ENCODE peak calls at places on chromosome 22, in seven cellular contexts. P is MCF 10A, Y is fibroblast of lung, H is AG04450, Q is fibroblast of pulmonary artery, U is right lobe of liver, Z is brain microvascular endothelial cell. V is an unnamed sample.
A peak's percentile ranks its signal among the peaks of the same experiment; 100 is the strongest.

GRCh38 chr22:35205141-35205775 is 52.0 kb upstream of the HMGXB4 start:
- DNase-seq in P (no peak), Y (no peak), H (no peak), Q (no peak), U (no peak), Z (no peak), V (no peak)

GRCh38 chr22:35597692-35598395 is 19.3 kb downstream of the MB start:
- DNase-seq in P (no peak), Y (no peak), H (no peak), Q (no peak), U (no peak), Z (no peak), V (no peak)

GRCh38 chr22:35783943-35784614 is 66.4 kb downstream of the APOL5 start:
- DNase-seq in P (peak; percentile 80), Y (no peak), H (no peak), Q (no peak), U (no peak), Z (peak; percentile 56), V (peak; percentile 29)

GRCh38 chr22:31286360-31287255 is 5.7 kb downstream of the PIK3IP1 start:
- DNase-seq in P (no peak), Y (no peak), H (no peak), Q (no peak), U (no peak), Z (no peak), V (no peak)

GRCh38 chr22:20425821-20426615 is 11.6 kb downstream of the SCARF2 start:
- DNase-seq in P (peak; percentile 55), Y (no peak), H (no peak), Q (no peak), U (no peak), Z (no peak), V (no peak)

GRCh38 chr22:35376728-35377472 is 4.0 kb upstream of the HMOX1 start:
- DNase-seq in P (peak; percentile 98), Y (peak; percentile 99), H (peak; percentile 97), Q (peak; percentile 100), U (peak; percentile 87), Z (peak; percentile 96), V (peak; percentile 99)

GRCh38 chr22:17083255-17083654 is 1.5 kb upstream of the IL17RA start:
- DNase-seq in P (no peak), Y (no peak), H (no peak), Q (no peak), U (no peak), Z (no peak), V (no peak)

GRCh38 chr22:20533095-20533878 is 25.9 kb downstream of the MED15 start:
- DNase-seq in P (no peak), Y (no peak), H (no peak), Q (no peak), U (no peak), Z (no peak), V (no peak)

GRCh38 chr22:29267462-29267857 is 321 bp downstream of the RHBDD3 start:
- DNase-seq in P (no peak), Y (no peak), H (no peak), Q (no peak), U (no peak), Z (no peak), V (no peak)

GRCh38 chr22:29733362-29734322 is 13.8 kb downstream of the CABP7 start:
- DNase-seq in P (peak; percentile 27), Y (peak; percentile 8), H (no peak), Q (no peak), U (no peak), Z (no peak), V (no peak)

GRCh38 chr22:30825711-30826505 is 131.2 kb downstream of the OSBP2 start:
- DNase-seq in P (no peak), Y (no peak), H (no peak), Q (no peak), U (no peak), Z (no peak), V (no peak)

GRCh38 chr22:46574993-46575914 is 37.8 kb upstream of the CELSR1 start:
- DNase-seq in P (peak; percentile 16), Y (no peak), H (no peak), Q (peak; percentile 10), U (peak; percentile 81), Z (no peak), V (no peak)

GRCh38 chr22:40819741-40820140 is 595 bp upstream of the SLC25A17 start:
- DNase-seq in P (peak; percentile 30), Y (peak; percentile 61), H (no peak), Q (peak; percentile 49), U (no peak), Z (no peak), V (peak; percentile 36)

GRCh38 chr22:30511109-30511508 is 5.6 kb upstream of the SEC14L4 start:
- DNase-seq in P (no peak), Y (no peak), H (no peak), Q (no peak), U (no peak), Z (no peak), V (no peak)

GRCh38 chr22:20401376-20402020 is 7.5 kb downstream of the ZNF74 start:
- DNase-seq in P (no peak), Y (no peak), H (no peak), Q (no peak), U (no peak), Z (no peak), V (no peak)

GRCh38 chr22:22855617-22856308 is 31.9 kb upstream of the IGLL5 start:
- DNase-seq in P (peak; percentile 34), Y (no peak), H (no peak), Q (peak; percentile 21), U (no peak), Z (no peak), V (peak; percentile 20)

GRCh38 chr22:43742551-43742950 is 69.6 kb downstream of the EFCAB6 start:
- DNase-seq in P (no peak), Y (no peak), H (no peak), Q (no peak), U (no peak), Z (no peak), V (no peak)

GRCh38 chr22:43743929-43744643 is 68.0 kb downstream of the EFCAB6 start:
- DNase-seq in P (no peak), Y (no peak), H (no peak), Q (no peak), U (no peak), Z (no peak), V (no peak)

GRCh38 chr22:43745783-43746356 is 66.2 kb downstream of the EFCAB6 start:
- DNase-seq in P (no peak), Y (no peak), H (no peak), Q (no peak), U (no peak), Z (no peak), V (no peak)

GRCh38 chr22:43740587-43741270 is 71.4 kb downstream of the EFCAB6 start:
- DNase-seq in P (no peak), Y (no peak), H (no peak), Q (no peak), U (no peak), Z (no peak), V (no peak)

GRCh38 chr22:43743131-43743530 is 69.0 kb downstream of the EFCAB6 start:
- DNase-seq in P (peak; percentile 5), Y (no peak), H (no peak), Q (no peak), U (no peak), Z (no peak), V (no peak)
- TF ChIP-seq CTCF in P (no peak), Y (no peak), H (no peak), Q (no peak), U (no peak), Z (peak; percentile 24), V (no peak)

DNA sequence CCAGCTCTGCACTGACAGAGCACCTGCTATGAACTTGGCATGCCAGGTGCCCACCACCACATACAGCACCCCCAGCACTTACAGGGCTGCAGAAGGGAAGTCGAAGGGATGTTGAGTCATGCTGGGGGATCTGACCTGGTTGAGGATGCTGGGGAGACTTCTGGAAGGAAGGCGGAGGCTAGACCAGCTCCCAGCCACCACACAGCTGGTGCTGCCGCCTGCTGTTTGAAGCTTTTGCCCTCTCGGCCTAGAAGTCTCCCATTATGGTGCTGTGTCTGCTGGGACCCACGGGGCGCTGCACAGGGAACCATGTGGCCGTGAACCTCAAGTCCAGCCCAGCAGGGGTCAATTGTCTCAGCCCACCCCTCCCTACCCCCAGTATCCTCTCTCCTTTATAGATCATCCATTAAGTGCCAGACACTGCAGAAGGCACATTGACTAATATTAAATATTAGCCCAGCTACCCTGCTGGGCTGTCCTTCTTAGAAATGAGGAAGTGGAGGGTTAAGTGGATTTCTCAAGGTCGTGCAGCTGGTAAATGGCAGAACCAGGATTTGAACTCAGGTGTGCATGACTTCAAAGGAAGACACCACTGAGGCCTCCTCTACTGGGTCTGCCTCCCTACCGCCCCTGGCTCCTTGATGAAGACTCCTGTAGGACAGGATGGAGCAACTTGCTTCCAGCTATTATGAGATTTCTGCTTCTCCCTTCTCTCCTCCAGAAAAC is 49.7 kb downstream of the CYTH4 start:
- DNase-seq in P (no peak), Y (no peak), H (no peak), Q (no peak), U (no peak), Z (no peak), V (no peak)
- TF ChIP-seq CTCF in P (no peak), Y (no peak), H (no peak), Q (no peak), U (no peak), Z (peak; percentile 50), V (peak; percentile 12)

GRCh38 chr22:48553694-48554308 is 1273.9 kb downstream of the BRD1 start:
- DNase-seq in P (no peak), Y (no peak), H (no peak), Q (no peak), U (no peak), Z (no peak), V (no peak)

GRCh38 chr22:48556751-48557150 is 1270.9 kb downstream of the BRD1 start:
- DNase-seq in P (no peak), Y (no peak), H (no peak), Q (no peak), U (no peak), Z (no peak), V (no peak)

GRCh38 chr22:48553119-48553518 is 1274.6 kb downstream of the BRD1 start:
- DNase-seq in P (no peak), Y (no peak), H (no peak), Q (no peak), U (no peak), Z (no peak), V (no peak)

GRCh38 chr22:48555606-48556005 is 1272.1 kb downstream of the BRD1 start:
- DNase-seq in P (no peak), Y (no peak), H (no peak), Q (no peak), U (no peak), Z (no peak), V (no peak)

DNA sequence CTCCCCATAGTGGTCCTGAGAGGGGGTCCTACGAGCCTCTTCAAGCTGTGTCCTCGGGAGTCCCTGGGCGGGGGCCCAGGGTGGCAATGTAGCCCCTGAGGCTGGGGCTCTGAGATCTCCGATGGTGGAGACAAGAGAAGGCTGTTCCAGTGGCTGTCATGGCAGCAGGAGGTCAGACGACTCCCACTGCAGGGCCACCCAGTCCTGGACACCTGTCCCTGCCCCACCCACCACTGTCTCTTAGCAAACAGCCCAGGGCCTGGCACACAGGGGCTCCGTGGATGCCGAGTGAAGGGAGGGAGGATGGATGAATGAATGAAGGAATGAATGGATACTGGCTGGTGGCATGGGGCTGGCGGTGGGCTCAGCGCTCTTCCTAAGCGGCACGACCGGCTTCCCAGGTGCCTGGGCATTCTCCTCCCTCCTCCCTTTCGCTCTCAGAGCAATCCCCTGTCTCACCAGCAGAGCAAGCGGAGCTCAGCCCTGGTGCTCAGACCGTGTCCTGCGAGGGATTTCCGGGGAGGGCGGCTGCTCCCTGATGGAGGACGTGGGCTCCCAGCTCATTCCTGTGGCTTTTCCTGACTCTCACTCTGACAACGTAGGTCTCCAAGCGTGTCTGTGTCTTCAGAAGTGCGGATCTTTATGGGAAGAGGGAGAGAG is 1272.7 kb downstream of the BRD1 start:
- DNase-seq in P (no peak), Y (no peak), H (no peak), Q (no peak), U (no peak), Z (no peak), V (no peak)
- TF ChIP-seq CTCF in P (no peak), Y (no peak), H (no peak), Q (no peak), U (no peak), Z (no peak), V (no peak)

GRCh38 chr22:27594474-27595134 is 207.0 kb downstream of the MN1 start:
- DNase-seq in P (no peak), Y (no peak), H (no peak), Q (no peak), U (no peak), Z (no peak), V (no peak)
- TF ChIP-seq CTCF in P (no peak), Y (no peak), H (no peak), Q (no peak), U (no peak), Z (no peak), V (no peak)

V was measured in cardiac fibroblast.